ENCODE peak calls at places on chromosomes 16 and 17, in four cellular contexts. O is GM23248, S is PC-3, K is neural progenitor cell. Y is an unnamed sample.

GRCh38 chr16:70473446-70474319 is 19.3 kb downstream of the FCSK start:
- DNase-seq in O (no peak), K (no peak), S (no peak), Y (peak)

GRCh38 chr17:83103200-83103937 is 24.0 kb downstream of the METRNL start:
- DNase-seq in S (peak), O (peak), K (peak), Y (peak)

GRCh38 chr16:90044111-90044551 is 24.9 kb upstream of the DBNDD1 start:
- DNase-seq in K (no peak), S (peak), O (no peak), Y (no peak)

GRCh38 chr16:87358696-87359095 is 24.9 kb downstream of the FBXO31 start:
- DNase-seq in K (no peak), O (no peak), S (no peak), Y (no peak)

GRCh38 chr17:75950850-75951554 is 10.2 kb upstream of the FBF1 start:
- DNase-seq in K (no peak), O (peak), S (no peak), Y (no peak)

GRCh38 chr17:27245230-27245696 is 48.7 kb upstream of the WSB1 start:
- DNase-seq in K (peak), S (peak), O (peak), Y (peak)

GRCh38 chr17:45757431-45758218 is 26.5 kb upstream of the CRHR1 start:
- DNase-seq in K (no peak), O (no peak), S (no peak), Y (no peak)

GRCh38 chr16:14186007-14186953 is 115.2 kb downstream of the MRTFB start:
- DNase-seq in O (peak), K (peak), S (peak), Y (peak)

GRCh38 chr17:1647802-1648581 is 1.7 kb downstream of the RILP start:
- DNase-seq in K (peak), S (peak), O (peak), Y (no peak)

GRCh38 chr17:73042809-73043685 is 49.4 kb downstream of the SLC39A11 start:
- DNase-seq in S (peak), K (no peak), O (peak), Y (no peak)

GRCh38 chr17:40528692-40529417 is 27.4 kb upstream of the TNS4 start:
- DNase-seq in S (no peak), K (no peak), O (no peak), Y (no peak)

GRCh38 chr17:13601776-13602551 is at the start of gene HS3ST3A1:
- DNase-seq in K (peak), O (peak), S (peak), Y (no peak)

GRCh38 chr16:48971571-48972071 is 310.0 kb downstream of the CBLN1 start:
- DNase-seq in K (no peak), S (peak), O (no peak), Y (no peak)

GRCh38 chr17:40499551-40500189 is 1.8 kb downstream of the TNS4 start:
- DNase-seq in O (peak), K (peak), S (peak), Y (no peak)

GRCh38 chr16:15765880-15766279 is 90.9 kb downstream of the MYH11 start:
- DNase-seq in K (peak), S (peak), O (peak), Y (peak)

DNA sequence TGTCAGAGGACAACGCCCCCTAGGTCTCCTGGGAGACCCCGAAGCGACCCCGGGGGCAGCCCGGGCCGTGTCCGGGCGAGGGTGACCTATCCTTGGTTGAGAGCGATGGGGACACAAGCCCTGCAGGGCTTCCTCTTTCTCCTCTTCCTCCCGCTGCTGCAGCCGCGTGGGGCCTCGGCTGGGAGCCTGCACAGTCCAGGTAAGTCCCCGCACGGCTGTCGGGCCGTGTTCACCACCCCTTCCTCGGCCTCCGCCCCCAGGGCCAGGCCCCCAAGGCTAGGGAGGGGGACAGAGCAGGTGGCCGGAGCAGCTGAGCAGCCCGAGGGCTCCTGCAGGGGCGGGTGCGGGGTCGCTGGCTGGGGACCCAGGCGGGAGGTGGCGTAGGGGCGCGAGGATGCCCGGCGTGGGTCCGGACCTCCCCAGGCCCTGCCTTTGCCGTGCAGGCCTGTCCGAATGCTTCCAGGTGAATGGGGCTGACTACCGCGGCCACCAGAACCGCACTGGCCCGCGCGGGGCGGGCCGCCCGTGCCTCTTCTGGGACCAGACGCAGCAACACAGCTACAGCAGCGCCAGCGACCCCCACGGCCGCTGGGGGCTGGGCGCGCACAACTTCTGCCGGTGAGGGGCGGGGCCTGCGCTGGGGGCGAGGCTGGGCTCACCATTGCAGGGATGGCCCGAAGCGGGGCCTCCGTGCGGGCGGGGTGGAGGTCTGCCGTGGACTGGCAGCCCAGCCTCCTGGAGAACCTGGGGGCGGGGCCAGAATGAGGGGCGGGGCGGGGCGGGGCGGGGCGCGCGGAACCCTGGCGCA is 545 bp downstream of the KREMEN2 start:
- DNase-seq in S (peak), O (peak), K (peak), Y (peak)
- TF ChIP-seq EZH2phosphoT487 in S (no peak), O (no peak), K (peak), Y (peak)

GRCh38 chr17:81053043-81053970 is 18.4 kb downstream of the BAIAP2 start:
- DNase-seq in K (no peak), O (peak), S (no peak), Y (no peak)
- H3K27ac ChIP-seq in K (no peak), O (no peak), S (no peak), Y (no peak)

GRCh38 chr16:83356266-83356665 is 451.5 kb upstream of the HSBP1 start:
- DNase-seq in S (peak), O (peak), K (peak), Y (peak)

GRCh38 chr16:83354015-83354414 is 453.8 kb upstream of the HSBP1 start:
- DNase-seq in S (no peak), O (no peak), K (no peak), Y (no peak)

GRCh38 chr16:83353241-83353640 is 454.5 kb upstream of the HSBP1 start:
- DNase-seq in K (no peak), O (no peak), S (no peak), Y (no peak)

GRCh38 chr16:83355570-83356218 is 452.1 kb upstream of the HSBP1 start:
- DNase-seq in K (no peak), S (no peak), O (no peak), Y (no peak)

GRCh38 chr16:83356986-83357385 is 450.8 kb upstream of the HSBP1 start:
- DNase-seq in K (no peak), S (no peak), O (no peak), Y (no peak)
- TF ChIP-seq EZH2phosphoT487 in K (no peak), S (no peak), O (no peak), Y (no peak)

GRCh38 chr17:7651959-7652658 is 1.4 kb downstream of the ATP1B2 start:
- DNase-seq in S (no peak), O (no peak), K (no peak), Y (no peak)
- H3K27ac ChIP-seq in S (no peak), O (no peak), K (no peak), Y (no peak)

GRCh38 chr17:38436386-38436785 is 8.1 kb downstream of the ARHGAP23 start:
- DNase-seq in K (no peak), O (no peak), S (no peak), Y (no peak)

GRCh38 chr17:38435795-38436194 is 7.5 kb downstream of the ARHGAP23 start:
- DNase-seq in S (no peak), O (no peak), K (no peak), Y (no peak)

GRCh38 chr17:38430822-38431221 is 2.6 kb downstream of the ARHGAP23 start:
- DNase-seq in K (no peak), S (no peak), O (no peak), Y (no peak)

GRCh38 chr17:38431343-38432145 is 3.3 kb downstream of the ARHGAP23 start:
- DNase-seq in S (no peak), O (no peak), K (no peak), Y (no peak)

GRCh38 chr17:38434178-38434665 is 6.0 kb downstream of the ARHGAP23 start:
- DNase-seq in S (no peak), O (no peak), K (no peak), Y (no peak)
- TF ChIP-seq EZH2phosphoT487 in S (no peak), O (no peak), K (no peak), Y (no peak)

GRCh38 chr17:58083491-58084316 is 485 bp downstream of the DYNLL2 start:
- DNase-seq in S (peak), O (peak), K (peak), Y (peak)
- H3K27ac ChIP-seq in S (no peak), O (peak), K (peak), Y (peak)